ENCODE peak calls at places on chromosome 10, in four cellular contexts. A is activated T-cell treated with anti-CD3 and anti-CD28 coated beads, Interleukin-2, amount 50 U/mL, for 72 hours; R is COR-L47; F is M059J. B is an unnamed sample.

GRCh38 chr10:12507165-12507870 is 158.0 kb downstream of the CAMK1D start:
- DNase-seq in A (no peak), R (no peak), F (no peak), B (no peak)

GRCh38 chr10:80633910-80634309 is 96.2 kb downstream of the SH2D4B start:
- DNase-seq in A (no peak), R (no peak), F (no peak), B (no peak)

GRCh38 chr10:26721561-26721960 is 24.1 kb downstream of the PDSS1 start:
- DNase-seq in A (peak), R (no peak), F (no peak), B (no peak)

GRCh38 chr10:120750167-120750566 is 101.0 kb upstream of the WDR11 start:
- DNase-seq in A (no peak), R (no peak), F (no peak), B (no peak)

GRCh38 chr10:122435212-122435827 is 19.1 kb upstream of the ARMS2 start:
- DNase-seq in A (no peak), R (peak), F (peak), B (peak)

GRCh38 chr10:26804418-26805393 is 56.1 kb downstream of the ABI1 start:
- DNase-seq in A (no peak), R (no peak), F (no peak), B (no peak)

GRCh38 chr10:90959826-90960225 is 38.9 kb upstream of the ANKRD1 start:
- DNase-seq in A (no peak), R (no peak), F (peak), B (no peak)

GRCh38 chr10:130425881-130426435 is 289.8 kb downstream of the GLRX3 start:
- DNase-seq in A (no peak), R (no peak), F (no peak), B (no peak)

GRCh38 chr10:26448706-26449435 is 10.7 kb downstream of the APBB1IP start:
- DNase-seq in A (peak), R (no peak), F (peak), B (no peak)

GRCh38 chr10:66882271-66882670 is 43.6 kb upstream of the LRRTM3 start:
- DNase-seq in A (no peak), R (no peak), F (no peak), B (no peak)

GRCh38 chr10:123549761-123550454 is 116.2 kb upstream of the GPR26 start:
- DNase-seq in A (no peak), R (no peak), F (no peak), B (no peak)

GRCh38 chr10:13526952-13527863 is 1.6 kb downstream of the BEND7 start:
- DNase-seq in A (no peak), R (no peak), F (peak), B (no peak)

GRCh38 chr10:126387041-126387908 is 1.0 kb downstream of the ADAM12 start:
- DNase-seq in A (peak), R (no peak), F (peak), B (peak)

GRCh38 chr10:103241262-103242011 is 4.2 kb upstream of the RPEL1 start:
- DNase-seq in A (no peak), R (peak), F (peak), B (peak)

GRCh38 chr10:107529350-107529749 is 364.8 kb upstream of the SORCS1 start:
- DNase-seq in A (no peak), R (no peak), F (no peak), B (no peak)

GRCh38 chr10:13536674-13537366 is 8.0 kb upstream of the BEND7 start:
- DNase-seq in A (peak), R (peak), F (peak), B (peak)

GRCh38 chr10:3331104-3331645 is 158.6 kb upstream of the PITRM1 start:
- DNase-seq in A (no peak), R (no peak), F (no peak), B (no peak)

GRCh38 chr10:88651131-88651541 is 13.1 kb upstream of the LIPF start:
- DNase-seq in A (no peak), R (no peak), F (peak), B (no peak)

GRCh38 chr10:61939575-61940301 is 38.2 kb downstream of the ARID5B start:
- DNase-seq in A (no peak), R (no peak), F (peak), B (no peak)

GRCh38 chr10:123518765-123519164 is 147.4 kb upstream of the GPR26 start:
- DNase-seq in A (no peak), R (no peak), F (no peak), B (no peak)

GRCh38 chr10:114427124-114427852 is 23.0 kb upstream of the AFAP1L2 start:
- DNase-seq in A (no peak), R (no peak), F (peak), B (peak)

GRCh38 chr10:60270426-60270825 is 119.2 kb downstream of the ANK3 start:
- DNase-seq in A (no peak), R (no peak), F (peak), B (no peak)

GRCh38 chr10:59387951-59388431 is 25.6 kb upstream of the FAM13C start:
- DNase-seq in A (no peak), R (no peak), F (peak), B (no peak)

GRCh38 chr10:132762267-132762666 is 23.7 kb downstream of the NKX6-2 start:
- DNase-seq in A (no peak), R (no peak), F (no peak), B (no peak)

GRCh38 chr10:43377393-43377883 is 6.0 kb downstream of the FXYD4 start:
- DNase-seq in A (no peak), R (no peak), F (no peak), B (no peak)

B was measured in NCI-H345.